ENCODE peak calls at places on chromosome 16, in five cellular contexts. D is adrenal gland, N is uterus, V is retinal pigment epithelial cell, P is astrocyte. R is an unnamed sample.
A peak's percentile ranks its signal among the peaks of the same experiment; 100 is the strongest.

GRCh38 chr16:84647830-84648594 is at the start of gene KLHL36:
- DNase-seq in P (no peak), D (peak; percentile 41), V (no peak), N (peak; percentile 73), R (peak; percentile 73)

GRCh38 chr16:88321635-88322499 is 60.9 kb upstream of the ZNF469 start:
- DNase-seq in V (no peak), P (no peak), D (no peak), N (no peak), R (no peak)

GRCh38 chr16:88769617-88770458 is 15.2 kb downstream of the PIEZO1 start:
- DNase-seq in D (no peak), N (peak; percentile 36), V (no peak), P (no peak), R (peak; percentile 63)

GRCh38 chr16:83031524-83031923 is 404.8 kb downstream of the CDH13 start:
- DNase-seq in N (no peak), V (no peak), D (no peak), P (no peak), R (no peak)

GRCh38 chr16:23755484-23755809 is 621 bp downstream of the CHP2 start:
- DNase-seq in D (no peak), N (no peak), V (no peak), P (no peak), R (no peak)

GRCh38 chr16:77250395-77250794 is 51.2 kb downstream of the SYCE1L start:
- DNase-seq in D (no peak), P (peak; percentile 25), V (no peak), N (no peak), R (no peak)

GRCh38 chr16:56192971-56193936 is 2.0 kb downstream of the GNAO1 start:
- DNase-seq in N (no peak), V (no peak), P (no peak), D (no peak), R (peak; percentile 28)

GRCh38 chr16:51507286-51507685 is 356.2 kb upstream of the SALL1 start:
- DNase-seq in N (no peak), P (no peak), V (no peak), D (no peak), R (no peak)

GRCh38 chr16:16828913-16829398 is 450.0 kb downstream of the NPIPA7 start:
- DNase-seq in V (no peak), P (no peak), N (no peak), D (no peak), R (no peak)

GRCh38 chr16:51877686-51878085 is 669.3 kb downstream of the TOX3 start:
- DNase-seq in N (no peak), P (no peak), D (no peak), V (no peak), R (no peak)

DNA sequence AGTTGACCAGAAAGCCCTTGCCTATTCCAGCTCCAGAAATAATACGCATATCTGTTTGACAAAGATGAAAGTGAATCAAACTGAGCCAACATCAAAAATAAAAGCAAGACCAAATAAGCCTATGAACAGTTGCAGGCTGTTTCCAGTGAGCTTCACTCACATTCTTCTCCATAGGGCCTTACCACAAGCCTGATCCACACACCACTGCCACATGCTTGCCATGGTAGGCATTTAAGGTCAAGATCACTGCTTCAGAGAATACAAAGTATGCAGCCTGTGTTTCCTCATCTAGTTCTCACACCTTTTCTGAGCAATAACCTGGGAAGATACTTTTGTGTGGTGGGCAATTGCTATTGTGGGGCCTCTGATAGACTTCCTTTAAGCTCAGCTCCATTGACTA is 1060.2 kb downstream of the CDH11 start:
- DNase-seq in V (no peak), D (no peak), P (no peak), N (no peak), R (no peak)
- TF ChIP-seq CTCF in V (no peak), D (no peak), P (no peak), N (no peak), R (no peak)

GRCh38 chr16:86476956-86477530 is 33.3 kb upstream of the FOXF1 start:
- DNase-seq in V (no peak), D (no peak), N (no peak), P (no peak), R (no peak)
- TF ChIP-seq CTCF in V (no peak), D (no peak), N (peak; percentile 20), P (no peak), R (no peak)

GRCh38 chr16:62041401-62041800 is 5.2 kb upstream of the CDH8 start:
- DNase-seq in P (peak; percentile 20), D (no peak), N (no peak), V (no peak), R (peak; percentile 27)
- TF ChIP-seq CTCF in P (peak; percentile 54), D (peak; percentile 36), N (peak; percentile 11), V (peak; percentile 77), R (peak; percentile 19)

DNA sequence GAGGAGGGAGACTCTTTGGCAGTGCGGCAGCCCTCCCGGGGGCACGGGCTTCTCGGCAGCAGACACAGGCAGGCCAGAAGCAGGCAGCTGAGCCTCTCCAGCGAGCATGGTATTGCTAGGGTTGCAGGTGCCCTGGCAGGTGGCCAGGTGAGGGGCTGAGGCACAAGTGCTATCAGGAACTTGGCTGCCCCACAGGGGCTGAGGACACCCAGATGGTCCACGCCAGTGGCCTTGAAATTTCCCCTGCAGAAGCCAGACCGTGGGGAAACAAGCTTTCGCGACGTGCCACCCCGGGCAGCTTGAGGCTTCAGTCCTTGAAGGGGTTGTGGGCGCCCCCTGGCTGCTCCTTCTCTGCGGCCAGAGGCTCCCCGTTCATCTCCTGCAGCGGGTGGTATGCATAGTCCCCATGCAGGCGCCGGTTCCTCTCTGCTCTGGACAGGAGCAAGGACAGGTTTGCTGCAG is 8.5 kb downstream of the NAGPA start:
- DNase-seq in P (no peak), D (peak; percentile 30), N (no peak), V (no peak), R (peak; percentile 79)
- TF ChIP-seq CTCF in P (peak; percentile 4), D (no peak), N (no peak), V (peak; percentile 58), R (peak; percentile 13)